ENCODE peak calls at places on chromosomes 6 and 20, in eight cellular contexts. One of them, this sample, is unnamed.

GRCh38 chr6:142819603-142820335 is 125.2 kb downstream of the HIVEP2 start:
- DNase-seq in stomach: no peak
- DNase-seq in HFF-Myc: no peak
- DNase-seq in PC-9: no peak
- DNase-seq in lower lobe of right lung: no peak
- DNase-seq in osteoblast: no peak
- DNase-seq in uterus: no peak
- DNase-seq in kidney epithelial cell: no peak
- DNase-seq in this sample: no peak

GRCh38 chr6:106924699-106925523 is 49.6 kb downstream of the CD24 start:
- DNase-seq in stomach: peak; percentile 82
- DNase-seq in HFF-Myc: no peak
- DNase-seq in PC-9: no peak
- DNase-seq in lower lobe of right lung: no peak
- DNase-seq in osteoblast: no peak
- DNase-seq in uterus: no peak
- DNase-seq in kidney epithelial cell: no peak
- DNase-seq in this sample: no peak

GRCh38 chr6:47567586-47567985 is 90.0 kb downstream of the CD2AP start:
- DNase-seq in stomach: no peak
- DNase-seq in HFF-Myc: no peak
- DNase-seq in PC-9: no peak
- DNase-seq in lower lobe of right lung: no peak
- DNase-seq in osteoblast: no peak
- DNase-seq in uterus: no peak
- DNase-seq in kidney epithelial cell: no peak
- DNase-seq in this sample: no peak

GRCh38 chr6:129744880-129745237 is 34.9 kb upstream of the ARHGAP18 start:
- DNase-seq in stomach: no peak
- DNase-seq in HFF-Myc: no peak
- DNase-seq in PC-9: no peak
- DNase-seq in lower lobe of right lung: no peak
- DNase-seq in osteoblast: no peak
- DNase-seq in uterus: no peak
- DNase-seq in kidney epithelial cell: no peak
- DNase-seq in this sample: no peak

GRCh38 chr6:138970856-138971425 is 17.1 kb downstream of the REPS1 start:
- DNase-seq in stomach: no peak
- DNase-seq in HFF-Myc: peak; percentile 39
- DNase-seq in PC-9: no peak
- DNase-seq in lower lobe of right lung: no peak
- DNase-seq in osteoblast: no peak
- DNase-seq in uterus: no peak
- DNase-seq in kidney epithelial cell: peak; percentile 82
- DNase-seq in this sample: peak; percentile 71

GRCh38 chr6:109265530-109265929 is 116.7 kb downstream of the CD164 start:
- DNase-seq in stomach: no peak
- DNase-seq in HFF-Myc: no peak
- DNase-seq in PC-9: no peak
- DNase-seq in lower lobe of right lung: no peak
- DNase-seq in osteoblast: no peak
- DNase-seq in uterus: no peak
- DNase-seq in kidney epithelial cell: no peak
- DNase-seq in this sample: no peak

GRCh38 chr6:109024368-109024767 is 70.3 kb downstream of the SESN1 start:
- DNase-seq in stomach: no peak
- DNase-seq in HFF-Myc: no peak
- DNase-seq in PC-9: no peak
- DNase-seq in lower lobe of right lung: no peak
- DNase-seq in osteoblast: no peak
- DNase-seq in uterus: no peak
- DNase-seq in kidney epithelial cell: no peak
- DNase-seq in this sample: no peak

GRCh38 chr20:49354673-49355072 is 76.8 kb upstream of the ZNFX1 start:
- DNase-seq in stomach: no peak
- DNase-seq in HFF-Myc: no peak
- DNase-seq in PC-9: no peak
- DNase-seq in lower lobe of right lung: no peak
- DNase-seq in osteoblast: no peak
- DNase-seq in uterus: no peak
- DNase-seq in kidney epithelial cell: no peak
- DNase-seq in this sample: no peak

GRCh38 chr6:133277228-133277894 is 36.2 kb downstream of the EYA4 start:
- DNase-seq in stomach: no peak
- DNase-seq in HFF-Myc: no peak
- DNase-seq in PC-9: no peak
- DNase-seq in lower lobe of right lung: no peak
- DNase-seq in osteoblast: peak; percentile 38
- DNase-seq in uterus: no peak
- DNase-seq in kidney epithelial cell: no peak
- DNase-seq in this sample: no peak

GRCh38 chr6:22071655-22072054 is 225.2 kb downstream of the PRL start:
- DNase-seq in stomach: no peak
- DNase-seq in HFF-Myc: peak; percentile 22
- DNase-seq in PC-9: no peak
- DNase-seq in lower lobe of right lung: no peak
- DNase-seq in osteoblast: peak; percentile 72
- DNase-seq in uterus: peak; percentile 42
- DNase-seq in kidney epithelial cell: no peak
- DNase-seq in this sample: peak; percentile 28

GRCh38 chr20:17545127-17545526 is 13.9 kb upstream of the BFSP1 start:
- DNase-seq in stomach: no peak
- DNase-seq in HFF-Myc: no peak
- DNase-seq in PC-9: no peak
- DNase-seq in lower lobe of right lung: no peak
- DNase-seq in osteoblast: no peak
- DNase-seq in uterus: no peak
- DNase-seq in kidney epithelial cell: no peak
- DNase-seq in this sample: no peak

GRCh38 chr20:17542993-17543412 is 11.8 kb upstream of the BFSP1 start:
- DNase-seq in stomach: no peak
- DNase-seq in HFF-Myc: no peak
- DNase-seq in PC-9: no peak
- DNase-seq in lower lobe of right lung: no peak
- DNase-seq in osteoblast: peak; percentile 76
- DNase-seq in uterus: no peak
- DNase-seq in kidney epithelial cell: no peak
- DNase-seq in this sample: peak; percentile 81

GRCh38 chr20:17541996-17542395 is 10.8 kb upstream of the BFSP1 start:
- DNase-seq in stomach: no peak
- DNase-seq in HFF-Myc: no peak
- DNase-seq in PC-9: no peak
- DNase-seq in lower lobe of right lung: no peak
- DNase-seq in osteoblast: no peak
- DNase-seq in uterus: no peak
- DNase-seq in kidney epithelial cell: no peak
- DNase-seq in this sample: no peak

GRCh38 chr20:17542481-17542880 is 11.3 kb upstream of the BFSP1 start:
- DNase-seq in stomach: no peak
- DNase-seq in HFF-Myc: no peak
- DNase-seq in PC-9: no peak
- DNase-seq in lower lobe of right lung: no peak
- DNase-seq in osteoblast: no peak
- DNase-seq in uterus: no peak
- DNase-seq in kidney epithelial cell: no peak
- DNase-seq in this sample: no peak

DNA sequence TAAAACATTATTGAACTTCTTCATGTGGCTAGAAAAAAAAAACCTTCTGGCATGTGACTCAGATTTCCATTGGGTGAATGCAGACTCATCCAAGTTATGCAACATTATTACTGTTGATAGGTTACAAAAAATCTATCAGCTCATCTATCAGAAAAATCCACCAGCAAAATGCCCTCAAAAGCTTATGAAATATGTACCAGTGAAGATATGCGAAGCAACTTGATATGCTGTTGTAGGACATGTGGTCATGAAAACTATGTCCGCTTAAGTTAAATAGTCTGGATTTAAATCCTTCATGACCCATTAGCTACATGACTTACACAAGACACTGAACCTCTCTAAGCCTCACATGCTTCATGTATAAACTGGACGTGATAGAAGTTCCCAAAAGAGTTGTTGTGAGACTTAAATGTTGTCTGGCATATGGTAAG is 12.4 kb upstream of the BFSP1 start:
- DNase-seq in stomach: no peak
- DNase-seq in HFF-Myc: no peak
- DNase-seq in PC-9: no peak
- DNase-seq in lower lobe of right lung: no peak
- DNase-seq in osteoblast: no peak
- DNase-seq in uterus: no peak
- DNase-seq in kidney epithelial cell: no peak
- DNase-seq in this sample: no peak
- H3K4me3 ChIP-seq in stomach: no peak overlapping the region
- H3K4me3 ChIP-seq in HFF-Myc: no peak overlapping the region
- H3K4me3 ChIP-seq in PC-9: no peak overlapping the region
- H3K4me3 ChIP-seq in lower lobe of right lung: no peak overlapping the region
- H3K4me3 ChIP-seq in osteoblast: peak overlapping the region; percentile 27
- H3K4me3 ChIP-seq in uterus: no peak overlapping the region
- H3K4me3 ChIP-seq in kidney epithelial cell: no peak overlapping the region
- H3K4me3 ChIP-seq in this sample: no peak overlapping the region

GRCh38 chr6:30151580-30151979 is 9.4 kb downstream of the TRIM10 start:
- DNase-seq in stomach: no peak
- DNase-seq in HFF-Myc: no peak
- DNase-seq in PC-9: no peak
- DNase-seq in lower lobe of right lung: no peak
- DNase-seq in osteoblast: no peak
- DNase-seq in uterus: no peak
- DNase-seq in kidney epithelial cell: no peak
- DNase-seq in this sample: no peak

GRCh38 chr6:30147096-30147495 is 11.2 kb downstream of the TRIM40 start:
- DNase-seq in stomach: no peak
- DNase-seq in HFF-Myc: no peak
- DNase-seq in PC-9: no peak
- DNase-seq in lower lobe of right lung: no peak
- DNase-seq in osteoblast: no peak
- DNase-seq in uterus: no peak
- DNase-seq in kidney epithelial cell: no peak
- DNase-seq in this sample: no peak

GRCh38 chr6:30150151-30150550 is 10.9 kb downstream of the TRIM10 start:
- DNase-seq in stomach: no peak
- DNase-seq in HFF-Myc: no peak
- DNase-seq in PC-9: no peak
- DNase-seq in lower lobe of right lung: no peak
- DNase-seq in osteoblast: peak; percentile 78
- DNase-seq in uterus: no peak
- DNase-seq in kidney epithelial cell: no peak
- DNase-seq in this sample: no peak

GRCh38 chr6:30150671-30151395 is 10.2 kb downstream of the TRIM10 start:
- DNase-seq in stomach: no peak
- DNase-seq in HFF-Myc: no peak
- DNase-seq in PC-9: no peak
- DNase-seq in lower lobe of right lung: no peak
- DNase-seq in osteoblast: no peak
- DNase-seq in uterus: no peak
- DNase-seq in kidney epithelial cell: no peak
- DNase-seq in this sample: no peak

DNA sequence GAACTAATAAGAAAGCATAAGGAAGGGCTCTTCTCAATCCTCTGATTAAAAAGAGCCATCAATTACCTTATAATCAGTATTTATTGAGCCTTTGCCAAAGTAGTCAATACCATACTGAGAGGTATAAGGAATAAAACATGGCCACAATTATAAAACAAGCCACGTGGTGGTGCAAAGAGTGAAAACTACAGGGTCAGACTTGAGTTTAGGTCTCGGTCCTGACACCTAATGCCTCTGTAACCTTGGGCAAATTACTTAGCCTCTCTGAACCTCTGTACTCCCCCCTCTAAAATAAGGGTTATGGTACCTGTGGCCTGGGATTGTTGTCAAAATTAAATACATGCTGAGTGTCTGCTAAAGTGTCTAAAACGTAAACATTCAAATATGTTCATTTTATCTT is 11.8 kb downstream of the TRIM10 start:
- DNase-seq in stomach: no peak
- DNase-seq in HFF-Myc: no peak
- DNase-seq in PC-9: no peak
- DNase-seq in lower lobe of right lung: no peak
- DNase-seq in osteoblast: no peak
- DNase-seq in uterus: no peak
- DNase-seq in kidney epithelial cell: no peak
- DNase-seq in this sample: no peak
- TF ChIP-seq CTCF in stomach: no peak
- TF ChIP-seq CTCF in HFF-Myc: no peak
- TF ChIP-seq CTCF in PC-9: no peak
- TF ChIP-seq CTCF in lower lobe of right lung: no peak
- TF ChIP-seq CTCF in osteoblast: no peak
- TF ChIP-seq CTCF in uterus: no peak
- TF ChIP-seq CTCF in kidney epithelial cell: no peak
- TF ChIP-seq CTCF in this sample: no peak

DNA sequence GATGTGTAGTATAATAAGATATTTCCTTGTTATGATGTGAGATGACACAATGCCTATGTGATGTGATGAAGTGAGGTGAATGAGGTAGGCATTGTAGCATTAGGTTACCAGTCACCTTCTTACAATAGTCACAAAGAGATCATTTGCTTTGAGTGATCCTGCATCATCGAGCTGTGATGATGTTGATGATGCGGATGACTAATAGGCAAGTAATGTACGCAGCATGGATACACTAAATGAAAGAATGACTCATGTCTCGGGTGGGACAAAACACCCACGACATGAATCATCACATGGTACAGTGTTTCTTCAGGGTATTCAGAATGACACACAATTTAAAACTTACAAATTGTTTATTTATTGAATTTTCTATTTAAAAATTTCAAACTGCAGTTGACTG is 806.3 kb upstream of the GJE1 start:
- DNase-seq in stomach: no peak
- DNase-seq in HFF-Myc: peak; percentile 91
- DNase-seq in PC-9: peak; percentile 61
- DNase-seq in lower lobe of right lung: no peak
- DNase-seq in osteoblast: peak; percentile 81
- DNase-seq in uterus: no peak
- DNase-seq in kidney epithelial cell: peak; percentile 99
- DNase-seq in this sample: peak; percentile 95
- H3K4me3 ChIP-seq in stomach: no peak overlapping the region
- H3K4me3 ChIP-seq in HFF-Myc: no peak overlapping the region
- H3K4me3 ChIP-seq in PC-9: peak overlapping the region; percentile 34
- H3K4me3 ChIP-seq in lower lobe of right lung: peak overlapping the region; percentile 23
- H3K4me3 ChIP-seq in osteoblast: peak overlapping the region; percentile 51
- H3K4me3 ChIP-seq in uterus: no peak overlapping the region
- H3K4me3 ChIP-seq in kidney epithelial cell: no peak overlapping the region
- H3K4me3 ChIP-seq in this sample: peak overlapping the region; percentile 44

DNA sequence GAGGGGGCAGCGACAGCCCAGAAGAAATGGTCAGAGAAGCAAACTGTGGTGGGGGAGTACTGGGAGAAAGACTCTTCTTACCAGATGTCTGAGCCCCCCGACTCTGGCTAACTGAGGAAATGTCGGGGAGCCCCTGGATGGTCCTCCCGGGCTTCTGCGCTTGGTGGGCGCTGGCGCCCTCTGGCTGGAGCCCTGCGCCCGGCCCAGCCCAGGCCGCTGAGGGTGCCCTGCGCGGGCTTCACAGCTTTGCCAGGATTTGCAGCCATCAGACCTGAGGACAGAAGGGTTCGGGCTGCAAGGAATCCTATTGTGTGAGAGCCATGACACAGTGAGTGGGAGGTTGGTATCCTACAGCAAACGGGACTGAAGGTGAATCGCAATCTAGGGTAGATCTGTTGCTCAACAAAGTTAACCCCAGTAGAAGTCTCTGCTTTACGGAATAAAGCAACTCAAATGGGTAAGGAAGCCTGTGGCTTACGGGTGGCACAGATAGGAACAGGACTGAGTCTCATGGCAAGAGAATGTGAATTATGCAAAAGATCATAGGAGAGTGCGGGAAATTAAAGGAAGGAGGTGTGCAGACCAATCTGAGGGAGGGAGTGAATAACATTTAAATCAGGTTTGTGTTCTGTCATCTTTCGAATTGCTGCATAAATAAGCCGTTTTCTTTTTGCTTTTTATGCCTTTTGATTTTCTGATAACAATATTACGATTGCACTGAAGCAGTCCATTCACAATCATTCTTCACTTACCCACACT is 719 bp upstream of the RCAN2 start:
- DNase-seq in stomach: peak; percentile 50
- DNase-seq in HFF-Myc: no peak
- DNase-seq in PC-9: peak; percentile 52
- DNase-seq in lower lobe of right lung: peak; percentile 50
- DNase-seq in osteoblast: peak; percentile 95
- DNase-seq in uterus: peak; percentile 50
- DNase-seq in kidney epithelial cell: no peak
- DNase-seq in this sample: no peak
- TF ChIP-seq CTCF in stomach: no peak
- TF ChIP-seq CTCF in HFF-Myc: peak; percentile 83
- TF ChIP-seq CTCF in PC-9: peak; percentile 53
- TF ChIP-seq CTCF in lower lobe of right lung: peak; percentile 61
- TF ChIP-seq CTCF in osteoblast: peak; percentile 59
- TF ChIP-seq CTCF in uterus: peak; percentile 61
- TF ChIP-seq CTCF in kidney epithelial cell: peak; percentile 75
- TF ChIP-seq CTCF in this sample: peak; percentile 74

This sample was measured in AG04449.